ENCODE peak calls at places on chromosome 9, in six cellular contexts. B is stimulated activated CD4-positive, alpha-beta T cell treated with anti-CD3 and anti-CD28 coated beads, Interleukin-15, amount 100 ng/mL, for 24 hours; T is GM03348; R is heart right ventricle; G is H9; H is fibroblast of mammary gland. D is an unnamed sample.

GRCh38 chr9:122261469-122261881 is 3.2 kb downstream of the RBM18 start:
- DNase-seq in B (no peak), T (peak), R (peak), G (no peak), H (peak), D (peak)

GRCh38 chr9:110877376-110877775 is 160.9 kb downstream of the LPAR1 start:
- DNase-seq in B (no peak), T (no peak), R (no peak), G (no peak), H (no peak), D (no peak)

GRCh38 chr9:68574150-68574549 is 33.5 kb upstream of the TMEM252 start:
- DNase-seq in B (no peak), T (no peak), R (no peak), G (no peak), H (no peak), D (no peak)

GRCh38 chr9:123081824-123082223 is 48.4 kb downstream of the GPR21 start:
- DNase-seq in B (peak), T (peak), R (no peak), G (no peak), H (peak), D (peak)

GRCh38 chr9:69615880-69616279 is 56.3 kb downstream of the APBA1 start:
- DNase-seq in B (no peak), T (no peak), R (no peak), G (no peak), H (no peak), D (no peak)

GRCh38 chr9:106993603-106994002 is 130.6 kb downstream of the ZNF462 start:
- DNase-seq in B (no peak), T (no peak), R (no peak), G (no peak), H (no peak), D (no peak)

GRCh38 chr9:35859310-35859994 is 10.7 kb downstream of the OR13J1 start:
- DNase-seq in B (no peak), T (peak), R (no peak), G (no peak), H (peak), D (no peak)

GRCh38 chr9:133768859-133769510 is 30.8 kb upstream of the SARDH start:
- DNase-seq in B (no peak), T (no peak), R (no peak), G (peak), H (no peak), D (no peak)

GRCh38 chr9:89254773-89255125 is 56.2 kb upstream of the CKS2 start:
- DNase-seq in B (no peak), T (no peak), R (no peak), G (no peak), H (no peak), D (no peak)

GRCh38 chr9:80518441-80518840 is 946.7 kb downstream of the TLE4 start:
- DNase-seq in B (no peak), T (no peak), R (no peak), G (no peak), H (no peak), D (no peak)

GRCh38 chr9:33510264-33511183 is 13.5 kb upstream of the ANKRD18B start:
- DNase-seq in B (peak), T (peak), R (peak), G (peak), H (peak), D (peak)

GRCh38 chr9:9790216-9790872 is 822.5 kb downstream of the PTPRD start:
- DNase-seq in B (peak), T (peak), R (no peak), G (no peak), H (peak), D (peak)

GRCh38 chr9:6805532-6805931 is 47.8 kb downstream of the KDM4C start:
- DNase-seq in B (no peak), T (peak), R (no peak), G (no peak), H (peak), D (no peak)

GRCh38 chr9:96061293-96061987 is 185.9 kb downstream of the ERCC6L2 start:
- DNase-seq in B (peak), T (peak), R (no peak), G (peak), H (peak), D (peak)

GRCh38 chr9:16321461-16322119 is 548.9 kb downstream of the BNC2 start:
- DNase-seq in B (no peak), T (peak), R (no peak), G (peak), H (peak), D (no peak)

GRCh38 chr9:136791466-136792276 is 527 bp downstream of the TMEM141 start:
- DNase-seq in B (peak), T (peak), R (peak), G (peak), H (peak), D (peak)

GRCh38 chr9:131578778-131579504 is 33.6 kb downstream of the PRRT1B start:
- DNase-seq in B (peak), T (no peak), R (no peak), G (no peak), H (no peak), D (no peak)

GRCh38 chr9:98067184-98067583 is 10.7 kb downstream of the NANS start:
- DNase-seq in B (no peak), T (no peak), R (no peak), G (no peak), H (no peak), D (no peak)

GRCh38 chr9:24961787-24962186 is 416.1 kb upstream of the IZUMO3 start:
- DNase-seq in B (no peak), T (no peak), R (no peak), G (no peak), H (no peak), D (no peak)

GRCh38 chr9:70542339-70542931 is 128.0 kb upstream of the KLF9 start:
- DNase-seq in B (no peak), T (no peak), R (no peak), G (no peak), H (no peak), D (no peak)

GRCh38 chr9:114285166-114285867 is 37.6 kb upstream of the ORM1 start:
- DNase-seq in B (no peak), T (peak), R (no peak), G (peak), H (peak), D (peak)

GRCh38 chr9:131706608-131706970 is 33.3 kb downstream of the RAPGEF1 start:
- DNase-seq in B (no peak), T (no peak), R (no peak), G (no peak), H (no peak), D (no peak)

GRCh38 chr9:137049544-137050449 is 3.8 kb upstream of the NPDC1 start:
- DNase-seq in B (peak), T (peak), R (no peak), G (peak), H (peak), D (no peak)

GRCh38 chr9:19665146-19665863 is 123.5 kb downstream of the SLC24A2 start:
- DNase-seq in B (peak), T (no peak), R (no peak), G (no peak), H (no peak), D (no peak)

GRCh38 chr9:30732060-30732459 is 1652.4 kb upstream of the ACO1 start:
- DNase-seq in B (no peak), T (no peak), R (no peak), G (peak), H (no peak), D (no peak)

GRCh38 chr9:69873401-69873950 is 52.9 kb downstream of the CFAP95 start:
- DNase-seq in B (no peak), T (no peak), R (no peak), G (no peak), H (no peak), D (no peak)